ENCODE peak calls at places on chromosomes 13 and 19, in eight cellular contexts. G, Z, A, T, L, W, P and M are unnamed samples.
A peak's percentile ranks its signal among the peaks of the same experiment; 100 is the strongest.

GRCh38 chr13:107209811-107210210 is 641.9 kb upstream of the ARGLU1 start:
- DNase-seq in G (peak; percentile 64), Z (no peak), A (no peak), T (no peak), L (no peak), W (peak; percentile 29), P (no peak), M (no peak)

GRCh38 chr19:13100031-13100588 is 2.5 kb downstream of the LYL1 start:
- DNase-seq in G (peak; percentile 50), Z (no peak), A (no peak), T (no peak), L (no peak), W (no peak), P (no peak), M (peak; percentile 35)

GRCh38 chr13:48184260-48184659 is 48.7 kb upstream of the ITM2B start:
- DNase-seq in G (no peak), Z (no peak), A (no peak), T (no peak), L (no peak), W (no peak), P (no peak), M (no peak)

GRCh38 chr19:16527971-16528521 is 14.2 kb downstream of the CHERP start:
- DNase-seq in G (peak; percentile 34), Z (no peak), A (no peak), T (no peak), L (peak; percentile 61), W (peak; percentile 25), P (peak; percentile 36), M (peak; percentile 37)

GRCh38 chr13:28641600-28641926 is 17.4 kb upstream of the POMP start:
- DNase-seq in G (no peak), Z (no peak), A (no peak), T (no peak), L (no peak), W (no peak), P (no peak), M (no peak)

GRCh38 chr13:48000559-48001126 is 430 bp downstream of the SUCLA2 start:
- DNase-seq in G (peak; percentile 62), Z (no peak), A (peak; percentile 30), T (peak; percentile 8), L (no peak), W (peak; percentile 6), P (peak; percentile 55), M (peak; percentile 18)

GRCh38 chr19:6551607-6552450 is 21.0 kb downstream of the TNFSF9 start:
- DNase-seq in G (peak; percentile 35), Z (no peak), A (peak; percentile 56), T (no peak), L (peak; percentile 70), W (no peak), P (peak; percentile 83), M (no peak)

GRCh38 chr19:38842439-38843174 is 7.2 kb downstream of the HNRNPL start:
- DNase-seq in G (no peak), Z (no peak), A (no peak), T (no peak), L (no peak), W (no peak), P (no peak), M (peak; percentile 32)

GRCh38 chr13:37647038-37647650 is 48.6 kb upstream of the POSTN start:
- DNase-seq in G (no peak), Z (no peak), A (no peak), T (no peak), L (no peak), W (no peak), P (peak; percentile 75), M (no peak)

GRCh38 chr19:57406516-57407123 is 4.3 kb upstream of the ZNF17 start:
- DNase-seq in G (peak; percentile 80), Z (peak; percentile 32), A (peak; percentile 86), T (peak; percentile 65), L (peak; percentile 79), W (peak; percentile 76), P (peak; percentile 85), M (peak; percentile 69)

DNA sequence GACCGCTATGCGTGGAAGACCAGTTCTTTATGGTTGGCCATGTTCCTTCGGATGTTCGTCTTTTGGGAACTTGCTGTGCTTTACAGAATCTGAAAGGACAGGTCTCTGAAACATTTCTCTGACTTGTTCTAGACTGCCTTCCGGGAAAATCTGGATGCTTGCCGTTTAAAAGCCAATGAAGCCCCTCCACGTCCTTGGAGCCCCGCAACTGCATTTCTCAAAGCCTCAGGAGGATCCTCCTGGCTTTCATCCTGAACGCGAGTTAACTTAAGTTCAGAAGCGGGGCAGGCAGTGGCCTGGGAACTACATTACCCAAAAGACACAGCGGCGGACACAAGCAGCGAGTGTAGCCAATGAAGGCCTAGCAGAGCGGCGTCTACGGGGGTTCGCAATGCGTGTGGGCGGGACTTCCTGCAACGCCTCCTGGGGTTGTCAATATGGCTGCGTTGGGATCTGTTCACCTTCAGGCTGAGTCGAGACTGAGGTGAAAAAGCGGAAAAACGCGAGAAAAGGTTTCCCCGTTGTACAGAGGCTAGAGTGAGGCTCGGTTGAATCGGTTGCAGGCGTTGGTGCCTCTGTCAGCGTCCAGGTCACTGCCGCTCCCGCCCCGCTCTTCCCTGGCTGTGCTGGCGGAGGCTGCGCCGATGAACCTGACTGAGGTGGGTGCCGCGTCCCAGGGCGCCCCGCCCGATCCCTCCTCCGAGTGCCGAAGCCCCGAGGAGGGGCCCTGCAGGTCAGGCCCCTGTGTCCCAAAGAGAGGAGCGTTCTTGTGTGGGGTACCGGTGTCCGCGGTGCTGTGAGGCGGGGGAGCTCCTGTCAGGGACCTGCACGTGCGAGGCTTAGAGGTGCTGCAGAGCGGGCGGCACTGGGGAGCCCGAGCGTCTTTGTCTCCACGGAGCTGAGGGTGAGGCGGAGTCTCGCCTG is at the start of gene ZNF17:
- DNase-seq in G (peak; percentile 99), Z (peak; percentile 87), A (peak; percentile 97), T (peak; percentile 96), L (peak; percentile 93), W (peak; percentile 97), P (peak; percentile 98), M (peak; percentile 95)
- H3K9me3 ChIP-seq in G (no peaks in the 10 kb centered on the region), Z (no peaks in the 10 kb centered on the region), A (no peaks in the 10 kb centered on the region), T (no peaks in the 10 kb centered on the region), L (no peaks in the 10 kb centered on the region), W (no peaks in the 10 kb centered on the region), P (no peaks in the 10 kb centered on the region), M (no peaks in the 10 kb centered on the region)

DNA sequence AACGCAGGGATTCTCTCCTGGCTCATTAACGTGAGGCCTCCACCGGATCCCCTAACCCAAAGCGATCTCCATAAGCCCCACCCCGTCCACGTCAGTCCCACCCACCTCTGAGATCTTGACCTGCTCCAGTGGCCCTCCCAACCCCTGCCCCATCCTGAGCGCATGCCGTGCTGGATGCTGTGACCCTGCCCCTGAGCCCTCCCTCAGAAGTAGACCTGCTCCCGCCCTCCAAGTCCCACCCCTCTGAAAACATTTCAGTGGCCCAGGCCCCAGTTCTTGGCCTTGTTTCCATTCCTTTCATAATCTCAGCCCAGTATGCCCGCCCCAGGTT is 19.9 kb downstream of the LMTK3 start:
- DNase-seq in G (no peak), Z (no peak), A (no peak), T (no peak), L (no peak), W (no peak), P (peak; percentile 83), M (no peak)
- H3K4me2 ChIP-seq in G (no peak overlapping the region), Z (peak overlapping the region; percentile 59), A (peak overlapping the region; percentile 65), T (no peak overlapping the region), L (no peak overlapping the region), W (no peak overlapping the region), P (peak overlapping the region; percentile 64), M (peak overlapping the region; percentile 63)

GRCh38 chr13:113357529-113357928 is 6.4 kb downstream of the GRTP1 start:
- DNase-seq in G (peak; percentile 88), Z (no peak), A (no peak), T (no peak), L (no peak), W (peak; percentile 46), P (no peak), M (no peak)
- TF ChIP-seq EZH2phosphoT487 in G (no peak), Z (no peak), A (no peak), T (no peak), L (no peak), W (no peak), P (no peak), M (no peak)

GRCh38 chr13:64186503-64186902 is 2770.9 kb upstream of the PCDH20 start:
- DNase-seq in G (no peak), Z (no peak), A (no peak), T (no peak), L (no peak), W (no peak), P (no peak), M (no peak)
- H3K9me3 ChIP-seq in G (no peaks in the 10 kb centered on the region), Z (no peaks in the 10 kb centered on the region), A (no peaks in the 10 kb centered on the region), T (no peaks in the 10 kb centered on the region), L (no peaks in the 10 kb centered on the region), W (no peaks in the 10 kb centered on the region), P (no peaks in the 10 kb centered on the region), M (no peaks in the 10 kb centered on the region)